ENCODE peak calls at places on chromosomes 2 and 18, in ten cellular contexts. F, T, O, J, U, B, G, S, Y and R are unnamed samples. For H3K9me3, the result is how much of the 10 kb centered on the place peaks cover.

GRCh38 chr18:9731380-9731779 is 23.3 kb downstream of the RAB31 start:
- DNase-seq in S (no peak), B (no peak), T (no peak), O (no peak), G (no peak), U (no peak), F (no peak), J (no peak), Y (peak), R (no peak)

GRCh38 chr2:30257266-30258214 is 26.2 kb downstream of the LBH start:
- DNase-seq in O (no peak), F (no peak), U (peak), Y (no peak), J (no peak), G (no peak), T (no peak), B (no peak), S (no peak), R (no peak)

GRCh38 chr2:120660056-120660694 is 75.5 kb upstream of the GLI2 start:
- DNase-seq in U (no peak), F (no peak), Y (no peak), J (no peak), G (no peak), S (no peak), O (no peak), B (no peak), T (no peak), R (no peak)

GRCh38 chr2:60531638-60532216 is 21.7 kb downstream of the BCL11A start:
- DNase-seq in O (no peak), B (no peak), G (no peak), U (no peak), Y (no peak), S (no peak), J (no peak), T (no peak), F (no peak), R (no peak)

GRCh38 chr18:36360256-36360909 is 62.9 kb downstream of the FHOD3 start:
- DNase-seq in S (no peak), T (no peak), B (no peak), F (no peak), O (no peak), Y (no peak), J (no peak), U (no peak), G (no peak), R (no peak)

GRCh38 chr2:129847043-129847442 is 132.4 kb upstream of the RAB6C start:
- DNase-seq in F (no peak), G (no peak), U (no peak), Y (no peak), O (no peak), T (no peak), B (no peak), J (no peak), S (no peak), R (no peak)

GRCh38 chr2:211093743-211094303 is 537.4 kb downstream of the CPS1 start:
- DNase-seq in B (no peak), U (peak), S (no peak), F (no peak), O (no peak), J (no peak), G (no peak), T (no peak), Y (no peak), R (no peak)

GRCh38 chr2:199136681-199137080 is 321.1 kb downstream of the SATB2 start:
- DNase-seq in O (no peak), G (no peak), F (no peak), T (peak), U (no peak), Y (peak), B (no peak), S (no peak), J (no peak), R (peak)

GRCh38 chr2:55111570-55112228 is 61.4 kb upstream of the RTN4 start:
- DNase-seq in B (peak), U (no peak), Y (peak), T (peak), G (peak), S (peak), O (peak), J (peak), F (peak), R (peak)

GRCh38 chr2:119311371-119311770 is 55.3 kb downstream of the C2orf76 start:
- DNase-seq in U (no peak), B (no peak), Y (no peak), T (no peak), J (no peak), G (no peak), O (no peak), S (no peak), F (no peak), R (no peak)

GRCh38 chr2:24914713-24915112 is 5.3 kb downstream of the ADCY3 start:
- DNase-seq in Y (no peak), B (no peak), F (no peak), G (no peak), S (no peak), J (no peak), T (no peak), O (no peak), U (no peak), R (no peak)

GRCh38 chr2:63300835-63301234 is 250.2 kb downstream of the OTX1 start:
- DNase-seq in O (no peak), J (no peak), F (no peak), S (no peak), U (no peak), G (no peak), B (no peak), Y (no peak), T (no peak), R (no peak)
- TF ChIP-seq CTCF in O (no peak), J (no peak), F (no peak), S (no peak), U (no peak), G (no peak), B (no peak), Y (no peak), T (no peak), R (no peak)

GRCh38 chr2:159720676-159721075 is 8.4 kb downstream of the MARCHF7 start:
- DNase-seq in B (no peak), J (no peak), F (no peak), Y (no peak), G (no peak), O (no peak), S (no peak), T (no peak), U (no peak), R (no peak)
- H3K9me3 ChIP-seq in B (under half), J (under half), F (under half), Y (under half), G (under half), O (under half), S (under half), T (under half), U (under half), R (under half)

GRCh38 chr18:3827236-3827635 is 377.3 kb downstream of the TGIF1 start:
- DNase-seq in U (no peak), T (no peak), S (no peak), F (no peak), B (no peak), O (no peak), G (no peak), Y (no peak), J (no peak), R (no peak)

GRCh38 chr18:3830604-3831003 is 380.6 kb downstream of the TGIF1 start:
- DNase-seq in F (no peak), J (no peak), O (no peak), Y (peak), B (no peak), T (no peak), S (no peak), G (no peak), U (no peak), R (no peak)

GRCh38 chr18:3836483-3836882 is 386.5 kb downstream of the TGIF1 start:
- DNase-seq in U (no peak), G (no peak), B (no peak), J (no peak), S (no peak), O (no peak), T (no peak), F (no peak), Y (no peak), R (no peak)

GRCh38 chr18:3836937-3837336 is 387.0 kb downstream of the TGIF1 start:
- DNase-seq in Y (no peak), T (no peak), J (no peak), U (no peak), F (no peak), B (no peak), G (no peak), S (no peak), O (no peak), R (no peak)

GRCh38 chr18:3832211-3832610 is 382.2 kb downstream of the TGIF1 start:
- DNase-seq in O (no peak), J (no peak), U (no peak), S (no peak), B (no peak), T (no peak), F (no peak), Y (no peak), G (no peak), R (no peak)
- H3K4me3 ChIP-seq in O (no peak), J (no peak), U (no peak), S (no peak), B (no peak), T (no peak), F (no peak), Y (no peak), G (no peak), R (no peak)

GRCh38 chr18:32893915-32894314 is 121.1 kb upstream of the KLHL14 start:
- DNase-seq in J (no peak), F (no peak), T (no peak), Y (no peak), S (no peak), O (no peak), B (no peak), U (no peak), G (no peak), R (no peak)

GRCh38 chr18:32902566-32903330 is 129.9 kb upstream of the KLHL14 start:
- DNase-seq in J (no peak), F (no peak), S (no peak), T (no peak), Y (no peak), O (no peak), B (no peak), G (no peak), U (no peak), R (no peak)

GRCh38 chr18:32896781-32897547 is 124.1 kb upstream of the KLHL14 start:
- DNase-seq in T (no peak), S (no peak), O (no peak), Y (peak), U (no peak), J (no peak), B (no peak), F (no peak), G (no peak), R (no peak)

DNA sequence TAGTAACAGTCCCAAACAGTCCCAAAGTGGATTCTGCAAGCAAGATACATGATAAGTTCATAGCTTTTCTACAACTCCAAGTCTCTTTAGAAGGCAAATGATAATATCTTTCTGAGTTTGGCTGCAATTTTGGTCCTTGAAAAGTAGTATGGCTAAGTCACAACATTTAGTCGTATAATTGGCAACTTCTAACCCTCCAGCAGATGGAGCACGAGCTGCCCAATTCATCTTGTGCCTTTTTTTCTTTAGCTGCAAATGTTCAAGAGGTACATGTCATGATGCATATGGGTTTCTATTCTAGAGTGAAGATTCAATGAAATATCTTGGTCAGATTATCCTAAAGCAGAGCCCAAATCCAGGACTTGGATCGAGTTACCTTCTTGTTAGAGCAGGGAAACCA is 127.0 kb upstream of the KLHL14 start:
- DNase-seq in F (no peak), G (no peak), Y (no peak), T (no peak), U (no peak), S (no peak), B (no peak), J (no peak), O (no peak), R (no peak)
- TF ChIP-seq CTCF in F (no peak), G (no peak), Y (peak), T (no peak), U (no peak), S (no peak), B (no peak), J (no peak), O (no peak), R (no peak)

DNA sequence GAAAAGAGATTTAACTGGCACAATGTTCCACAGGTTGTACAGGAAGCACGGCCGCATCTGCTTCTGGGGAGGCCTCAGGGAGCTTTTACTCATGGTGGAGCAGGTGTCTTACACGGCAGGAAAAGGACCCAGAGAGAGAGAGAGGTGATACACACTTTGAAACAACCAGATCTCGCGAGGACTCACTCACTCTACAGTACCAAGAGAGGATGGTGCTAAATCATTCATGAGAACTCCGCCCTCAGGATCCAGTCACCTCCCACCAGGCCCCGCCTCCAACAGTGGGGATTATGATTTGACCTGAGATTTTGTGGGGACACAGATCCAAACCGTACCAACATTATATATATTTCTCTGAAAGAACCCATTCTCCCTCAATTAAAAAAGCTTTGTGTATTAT is 79.7 kb upstream of the DOCK10 start:
- DNase-seq in G (no peak), O (no peak), U (no peak), T (peak), J (no peak), Y (no peak), S (no peak), B (no peak), F (no peak), R (no peak)
- H3K9me3 ChIP-seq in G (under half), O (under half), U (under half), T (under half), J (under half), Y (under half), S (under half), B (under half), F (under half), R (under half)

GRCh38 chr2:27209621-27210401 is 2.0 kb upstream of the ATRAID start:
- DNase-seq in T (no peak), O (no peak), G (no peak), F (peak), B (no peak), J (no peak), S (no peak), Y (no peak), U (no peak), R (no peak)
- H3K4me3 ChIP-seq in T (no peak), O (no peak), G (no peak), F (no peak), B (no peak), J (no peak), S (no peak), Y (no peak), U (no peak), R (no peak)